ENCODE peak calls at places on chromosomes 7 and 10, in six cellular contexts. One of them, this sample, is unnamed.

GRCh38 chr7:68963547-68963946 is 634.7 kb upstream of the AUTS2 start:
- DNase-seq in RWPE2: no peak
- DNase-seq in HFFc6: peak
- DNase-seq in astrocyte of the cerebellum: no peak
- DNase-seq in Peyer's patch: no peak
- DNase-seq in fibroblast of lung: peak
- DNase-seq in this sample: no peak

GRCh38 chr10:6711286-6711817 is 131.3 kb upstream of the PRKCQ start:
- DNase-seq in RWPE2: no peak
- DNase-seq in HFFc6: no peak
- DNase-seq in astrocyte of the cerebellum: no peak
- DNase-seq in Peyer's patch: no peak
- DNase-seq in fibroblast of lung: no peak
- DNase-seq in this sample: no peak

GRCh38 chr10:92813979-92814378 is 34.3 kb upstream of the EXOC6 start:
- DNase-seq in RWPE2: no peak
- DNase-seq in HFFc6: no peak
- DNase-seq in astrocyte of the cerebellum: no peak
- DNase-seq in Peyer's patch: no peak
- DNase-seq in fibroblast of lung: no peak
- DNase-seq in this sample: no peak

GRCh38 chr7:148883233-148884048 is 650 bp downstream of the EZH2 start:
- DNase-seq in RWPE2: peak
- DNase-seq in HFFc6: no peak
- DNase-seq in astrocyte of the cerebellum: no peak
- DNase-seq in Peyer's patch: peak
- DNase-seq in fibroblast of lung: no peak
- DNase-seq in this sample: peak

GRCh38 chr7:141055146-141055545 is 18.7 kb upstream of the TMEM178B start:
- DNase-seq in RWPE2: no peak
- DNase-seq in HFFc6: no peak
- DNase-seq in astrocyte of the cerebellum: no peak
- DNase-seq in Peyer's patch: no peak
- DNase-seq in fibroblast of lung: no peak
- DNase-seq in this sample: no peak

GRCh38 chr10:131645756-131646155 is 255.1 kb upstream of the PPP2R2D start:
- DNase-seq in RWPE2: peak
- DNase-seq in HFFc6: no peak
- DNase-seq in astrocyte of the cerebellum: no peak
- DNase-seq in Peyer's patch: no peak
- DNase-seq in fibroblast of lung: no peak
- DNase-seq in this sample: no peak

GRCh38 chr7:33982425-33982786 is 77.1 kb downstream of the BMPER start:
- DNase-seq in RWPE2: no peak
- DNase-seq in HFFc6: peak
- DNase-seq in astrocyte of the cerebellum: no peak
- DNase-seq in Peyer's patch: no peak
- DNase-seq in fibroblast of lung: peak
- DNase-seq in this sample: no peak

GRCh38 chr10:97336446-97336845 is 1.9 kb upstream of the FRAT2 start:
- DNase-seq in RWPE2: no peak
- DNase-seq in HFFc6: no peak
- DNase-seq in astrocyte of the cerebellum: no peak
- DNase-seq in Peyer's patch: no peak
- DNase-seq in fibroblast of lung: no peak
- DNase-seq in this sample: no peak

GRCh38 chr10:50469288-50469687 is 154.5 kb downstream of the SGMS1 start:
- DNase-seq in RWPE2: no peak
- DNase-seq in HFFc6: peak
- DNase-seq in astrocyte of the cerebellum: peak
- DNase-seq in Peyer's patch: no peak
- DNase-seq in fibroblast of lung: peak
- DNase-seq in this sample: no peak

GRCh38 chr7:20441346-20441745 is 110.6 kb downstream of the ITGB8 start:
- DNase-seq in RWPE2: no peak
- DNase-seq in HFFc6: no peak
- DNase-seq in astrocyte of the cerebellum: no peak
- DNase-seq in Peyer's patch: no peak
- DNase-seq in fibroblast of lung: no peak
- DNase-seq in this sample: no peak

GRCh38 chr7:129843365-129843898 is 109.3 kb downstream of the UBE2H start:
- DNase-seq in RWPE2: no peak
- DNase-seq in HFFc6: no peak
- DNase-seq in astrocyte of the cerebellum: no peak
- DNase-seq in Peyer's patch: no peak
- DNase-seq in fibroblast of lung: no peak
- DNase-seq in this sample: no peak

GRCh38 chr10:49778197-49778596 is 16.1 kb upstream of the OGDHL start:
- DNase-seq in RWPE2: no peak
- DNase-seq in HFFc6: no peak
- DNase-seq in astrocyte of the cerebellum: no peak
- DNase-seq in Peyer's patch: no peak
- DNase-seq in fibroblast of lung: no peak
- DNase-seq in this sample: no peak

GRCh38 chr7:22730921-22731654 is 4.1 kb downstream of the IL6 start:
- DNase-seq in RWPE2: peak
- DNase-seq in HFFc6: peak
- DNase-seq in astrocyte of the cerebellum: peak
- DNase-seq in Peyer's patch: no peak
- DNase-seq in fibroblast of lung: peak
- DNase-seq in this sample: no peak

GRCh38 chr10:71283410-71283809 is 35.6 kb upstream of the SLC29A3 start:
- DNase-seq in RWPE2: no peak
- DNase-seq in HFFc6: no peak
- DNase-seq in astrocyte of the cerebellum: no peak
- DNase-seq in Peyer's patch: no peak
- DNase-seq in fibroblast of lung: no peak
- DNase-seq in this sample: no peak

GRCh38 chr10:102449321-102450123 is 1.8 kb downstream of the C10orf95 start:
- DNase-seq in RWPE2: peak
- DNase-seq in HFFc6: peak
- DNase-seq in astrocyte of the cerebellum: no peak
- DNase-seq in Peyer's patch: peak
- DNase-seq in fibroblast of lung: peak
- DNase-seq in this sample: peak

GRCh38 chr10:91635401-91636400 is 2.8 kb upstream of the PPP1R3C start:
- DNase-seq in RWPE2: no peak
- DNase-seq in HFFc6: peak
- DNase-seq in astrocyte of the cerebellum: peak
- DNase-seq in Peyer's patch: peak
- DNase-seq in fibroblast of lung: peak
- DNase-seq in this sample: peak

GRCh38 chr7:11224535-11224934 is 250.9 kb downstream of the PHF14 start:
- DNase-seq in RWPE2: no peak
- DNase-seq in HFFc6: no peak
- DNase-seq in astrocyte of the cerebellum: no peak
- DNase-seq in Peyer's patch: no peak
- DNase-seq in fibroblast of lung: no peak
- DNase-seq in this sample: no peak

GRCh38 chr7:150876817-150877526 is 24.7 kb downstream of the AOC1 start:
- DNase-seq in RWPE2: no peak
- DNase-seq in HFFc6: peak
- DNase-seq in astrocyte of the cerebellum: peak
- DNase-seq in Peyer's patch: peak
- DNase-seq in fibroblast of lung: peak
- DNase-seq in this sample: peak

GRCh38 chr10:124523886-124524285 is 62.3 kb downstream of the LHPP start:
- DNase-seq in RWPE2: no peak
- DNase-seq in HFFc6: no peak
- DNase-seq in astrocyte of the cerebellum: no peak
- DNase-seq in Peyer's patch: no peak
- DNase-seq in fibroblast of lung: peak
- DNase-seq in this sample: no peak

DNA sequence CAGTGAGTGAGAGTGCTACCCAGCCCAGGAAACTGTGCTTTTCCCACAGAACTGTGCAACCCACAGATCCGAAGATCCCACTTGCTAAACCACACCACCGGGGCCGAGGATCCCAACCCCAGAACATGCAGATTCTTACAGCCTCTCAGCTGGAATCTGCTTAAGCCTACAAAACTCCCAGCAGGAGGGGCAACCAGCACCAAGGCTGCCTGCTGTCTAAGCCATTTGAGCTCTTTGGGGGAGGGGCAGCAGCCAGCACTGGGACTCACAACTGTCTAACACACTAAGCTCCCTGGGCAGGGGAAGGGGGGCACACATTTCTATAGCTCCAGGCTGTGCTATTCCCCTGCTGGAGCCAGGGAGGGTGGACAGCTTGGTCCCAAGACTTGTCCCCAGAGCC is 529.9 kb downstream of the XPNPEP1 start:
- DNase-seq in RWPE2: no peak
- DNase-seq in HFFc6: no peak
- DNase-seq in astrocyte of the cerebellum: no peak
- DNase-seq in Peyer's patch: no peak
- DNase-seq in fibroblast of lung: no peak
- DNase-seq in this sample: no peak
- TF ChIP-seq CTCF in RWPE2: no peak
- TF ChIP-seq CTCF in HFFc6: no peak
- TF ChIP-seq CTCF in astrocyte of the cerebellum: no peak
- TF ChIP-seq CTCF in Peyer's patch: no peak
- TF ChIP-seq CTCF in fibroblast of lung: no peak
- TF ChIP-seq CTCF in this sample: no peak

DNA sequence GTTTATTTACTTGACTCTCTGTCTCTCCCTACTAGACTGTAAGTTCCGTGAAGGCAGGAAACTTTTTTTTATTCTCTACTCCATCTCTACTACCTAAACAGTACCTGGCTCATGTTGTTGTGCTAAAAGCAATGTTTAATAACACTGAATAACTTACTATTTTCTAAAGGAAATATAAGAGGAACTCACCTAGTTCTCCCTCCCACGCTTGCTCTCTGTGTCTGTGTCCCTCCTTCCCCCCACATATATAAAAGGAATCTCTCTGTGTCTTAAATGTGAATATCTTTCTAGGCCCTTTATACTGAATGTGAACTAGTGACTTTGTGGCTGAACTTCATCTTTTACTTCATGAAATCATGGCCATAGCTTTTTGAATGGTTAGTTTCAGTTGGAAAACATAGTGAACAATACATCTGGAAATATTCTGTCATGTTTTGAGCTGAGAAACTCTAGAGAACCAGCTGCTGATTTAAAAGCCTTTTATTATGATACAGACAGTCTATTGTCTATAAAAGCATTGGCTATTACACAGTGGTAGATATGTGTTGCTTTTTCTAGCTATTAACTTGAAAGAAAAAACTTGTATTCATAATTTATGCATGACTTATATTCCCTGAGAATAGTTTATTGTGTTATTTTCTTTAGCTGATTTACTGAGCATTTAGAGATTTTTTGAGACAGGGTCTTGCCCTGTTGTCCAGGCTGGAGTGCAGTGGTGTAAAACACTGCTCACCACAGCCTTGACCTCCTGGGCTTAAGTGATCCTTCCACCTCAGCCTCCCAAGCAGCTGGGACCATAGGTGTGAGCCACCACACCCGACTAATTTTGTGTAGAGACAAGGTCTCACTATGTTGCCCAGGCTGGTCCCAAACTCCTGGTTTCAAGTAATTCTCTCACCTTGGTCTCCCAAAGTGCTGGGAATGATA is 42.5 kb downstream of the VCL start:
- DNase-seq in RWPE2: no peak
- DNase-seq in HFFc6: no peak
- DNase-seq in astrocyte of the cerebellum: no peak
- DNase-seq in Peyer's patch: no peak
- DNase-seq in fibroblast of lung: no peak
- DNase-seq in this sample: no peak
- TF ChIP-seq CTCF in RWPE2: no peak
- TF ChIP-seq CTCF in HFFc6: no peak
- TF ChIP-seq CTCF in astrocyte of the cerebellum: no peak
- TF ChIP-seq CTCF in Peyer's patch: no peak
- TF ChIP-seq CTCF in fibroblast of lung: no peak
- TF ChIP-seq CTCF in this sample: no peak

GRCh38 chr7:111511845-111512244 is 50.4 kb downstream of the IMMP2L start:
- DNase-seq in RWPE2: no peak
- DNase-seq in HFFc6: no peak
- DNase-seq in astrocyte of the cerebellum: no peak
- DNase-seq in Peyer's patch: no peak
- DNase-seq in fibroblast of lung: no peak
- DNase-seq in this sample: no peak
- TF ChIP-seq CTCF in RWPE2: no peak
- TF ChIP-seq CTCF in HFFc6: no peak
- TF ChIP-seq CTCF in astrocyte of the cerebellum: no peak
- TF ChIP-seq CTCF in Peyer's patch: no peak
- TF ChIP-seq CTCF in fibroblast of lung: no peak
- TF ChIP-seq CTCF in this sample: no peak

GRCh38 chr7:158973440-158973839 is 117.1 kb downstream of the DYNC2I1 start:
- DNase-seq in RWPE2: peak
- DNase-seq in HFFc6: no peak
- DNase-seq in astrocyte of the cerebellum: no peak
- DNase-seq in Peyer's patch: no peak
- DNase-seq in fibroblast of lung: no peak
- DNase-seq in this sample: no peak
- TF ChIP-seq CTCF in RWPE2: peak
- TF ChIP-seq CTCF in HFFc6: no peak
- TF ChIP-seq CTCF in astrocyte of the cerebellum: no peak
- TF ChIP-seq CTCF in Peyer's patch: no peak
- TF ChIP-seq CTCF in fibroblast of lung: no peak
- TF ChIP-seq CTCF in this sample: peak

GRCh38 chr7:31814187-31814586 is 127.2 kb downstream of the PPP1R17 start:
- DNase-seq in RWPE2: no peak
- DNase-seq in HFFc6: no peak
- DNase-seq in astrocyte of the cerebellum: no peak
- DNase-seq in Peyer's patch: no peak
- DNase-seq in fibroblast of lung: peak
- DNase-seq in this sample: no peak
- TF ChIP-seq CTCF in RWPE2: peak
- TF ChIP-seq CTCF in HFFc6: peak
- TF ChIP-seq CTCF in astrocyte of the cerebellum: peak
- TF ChIP-seq CTCF in Peyer's patch: no peak
- TF ChIP-seq CTCF in fibroblast of lung: peak
- TF ChIP-seq CTCF in this sample: peak

DNA sequence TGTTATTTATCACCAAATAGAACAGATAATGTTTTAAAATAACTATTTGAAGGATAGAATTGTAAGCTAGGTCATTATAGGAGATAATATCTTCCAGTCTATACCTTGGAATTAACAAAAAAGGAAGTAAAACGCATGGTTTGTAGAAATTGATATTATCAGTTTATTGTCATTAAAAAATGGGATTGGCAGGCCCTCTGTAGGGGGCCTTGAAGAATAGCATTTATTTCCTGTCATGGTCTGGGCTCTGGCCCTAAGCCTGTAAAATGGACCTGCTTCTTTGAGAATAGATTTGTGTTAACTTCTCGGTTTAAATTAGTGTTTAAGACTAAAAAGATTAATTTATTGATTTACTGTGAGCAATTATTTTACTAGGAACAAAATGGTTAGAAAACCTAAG is 197.6 kb upstream of the FOXP2 start:
- DNase-seq in RWPE2: no peak
- DNase-seq in HFFc6: no peak
- DNase-seq in astrocyte of the cerebellum: no peak
- DNase-seq in Peyer's patch: no peak
- DNase-seq in fibroblast of lung: no peak
- DNase-seq in this sample: no peak
- TF ChIP-seq CTCF in RWPE2: peak
- TF ChIP-seq CTCF in HFFc6: no peak
- TF ChIP-seq CTCF in astrocyte of the cerebellum: no peak
- TF ChIP-seq CTCF in Peyer's patch: no peak
- TF ChIP-seq CTCF in fibroblast of lung: no peak
- TF ChIP-seq CTCF in this sample: no peak

GRCh38 chr10:11853468-11853867 is 30.3 kb downstream of the PROSER2 start:
- DNase-seq in RWPE2: no peak
- DNase-seq in HFFc6: no peak
- DNase-seq in astrocyte of the cerebellum: no peak
- DNase-seq in Peyer's patch: peak
- DNase-seq in fibroblast of lung: no peak
- DNase-seq in this sample: no peak
- TF ChIP-seq CTCF in RWPE2: peak
- TF ChIP-seq CTCF in HFFc6: peak
- TF ChIP-seq CTCF in astrocyte of the cerebellum: no peak
- TF ChIP-seq CTCF in Peyer's patch: no peak
- TF ChIP-seq CTCF in fibroblast of lung: no peak
- TF ChIP-seq CTCF in this sample: peak

This sample was measured in progenitor cell of endocrine pancreas.